ENCODE peak calls at places on chromosome 19, in nine cellular contexts. Y is colonic mucosa; O is OCI-LY7; D is GM12865; A is astrocyte; P is CD4-positive, CD25-positive, alpha-beta regulatory T cell; J is AG04450; G is thoracic aorta; F is IMR-90. L is an unnamed sample.

GRCh38 chr19:17336872-17337674 is at the start of gene GTPBP3:
- DNase-seq in F (peak), O (peak), D (peak), P (peak), J (peak), A (peak), G (peak), Y (peak), L (peak)

GRCh38 chr19:56400485-56400884 is 3.6 kb upstream of the ZNF583 start:
- DNase-seq in F (no peak), Y (no peak), A (no peak), J (no peak), P (no peak), D (no peak), G (no peak), O (no peak), L (no peak)

GRCh38 chr19:10643968-10644290 is 10.2 kb upstream of the ILF3 start:
- DNase-seq in O (no peak), D (no peak), G (no peak), J (no peak), P (no peak), A (no peak), F (no peak), Y (no peak), L (no peak)

GRCh38 chr19:42277821-42278809 is 9.1 kb downstream of the CIC start:
- DNase-seq in P (no peak), Y (peak), F (no peak), G (no peak), O (no peak), J (no peak), D (no peak), A (no peak), L (no peak)

GRCh38 chr19:14028901-14029300 is 953 bp downstream of the RLN3 start:
- DNase-seq in P (no peak), Y (no peak), F (no peak), J (no peak), A (no peak), O (no peak), G (no peak), D (no peak), L (no peak)

GRCh38 chr19:47476438-47476972 is 4.8 kb upstream of the SLC8A2 start:
- DNase-seq in G (no peak), P (no peak), D (no peak), Y (no peak), J (no peak), F (no peak), A (no peak), O (no peak), L (no peak)

GRCh38 chr19:44499559-44499958 is 763 bp downstream of the ZNF180 start:
- DNase-seq in P (no peak), O (no peak), G (no peak), Y (no peak), J (no peak), D (no peak), F (no peak), A (no peak), L (no peak)

GRCh38 chr19:28831464-28831863 is 381.5 kb downstream of the UQCRFS1 start:
- DNase-seq in A (no peak), Y (no peak), P (no peak), O (no peak), G (no peak), F (no peak), D (no peak), J (no peak), L (no peak)

GRCh38 chr19:41755328-41755913 is at the start of gene CEACAM6:
- DNase-seq in D (no peak), A (no peak), P (no peak), G (no peak), O (no peak), F (no peak), Y (peak), J (no peak), L (no peak)

GRCh38 chr19:46697142-46697960 is 19.6 kb downstream of the PRKD2 start:
- DNase-seq in F (peak), O (peak), P (no peak), D (no peak), G (peak), Y (peak), A (peak), J (no peak), L (peak)

GRCh38 chr19:42528354-42529247 is at the start of gene CEACAM1:
- DNase-seq in D (peak), Y (peak), O (peak), J (no peak), A (no peak), F (no peak), G (no peak), P (peak), L (no peak)

GRCh38 chr19:40006273-40006691 is 9.4 kb downstream of the ZNF546 start:
- DNase-seq in P (no peak), J (peak), G (no peak), A (peak), F (peak), D (no peak), O (no peak), Y (no peak), L (peak)

GRCh38 chr19:30718728-30719127 is 346.5 kb downstream of the ZNF536 start:
- DNase-seq in Y (no peak), P (no peak), D (no peak), J (no peak), A (no peak), F (no peak), O (no peak), G (no peak), L (no peak)

GRCh38 chr19:53865918-53866696 is 1.6 kb upstream of the MYADM start:
- DNase-seq in D (no peak), J (no peak), P (peak), G (no peak), A (no peak), O (no peak), F (peak), Y (peak), L (no peak)

GRCh38 chr19:28511655-28512054 is 701.3 kb downstream of the UQCRFS1 start:
- DNase-seq in O (no peak), P (no peak), Y (no peak), J (no peak), F (no peak), A (no peak), G (no peak), D (no peak), L (no peak)

GRCh38 chr19:17294051-17294891 is 9.0 kb downstream of the ABHD8 start:
- DNase-seq in J (no peak), F (no peak), A (no peak), P (peak), O (peak), D (peak), Y (peak), G (no peak), L (no peak)

GRCh38 chr19:39924952-39925351 is 9.5 kb downstream of the FCGBP start:
- DNase-seq in G (no peak), P (no peak), F (no peak), A (no peak), D (no peak), Y (peak), O (no peak), J (no peak), L (no peak)

GRCh38 chr19:55452381-55453325 is 8.8 kb downstream of the ISOC2 start:
- DNase-seq in J (peak), F (peak), D (peak), G (no peak), Y (peak), P (peak), A (peak), O (peak), L (no peak)

GRCh38 chr19:10780368-10780767 is 55.6 kb downstream of the TMED1 start:
- DNase-seq in A (peak), F (peak), G (no peak), Y (no peak), P (no peak), O (no peak), D (no peak), J (no peak), L (peak)

GRCh38 chr19:45809643-45810159 is 5.4 kb downstream of the RSPH6A start:
- DNase-seq in D (peak), O (peak), J (peak), G (no peak), F (peak), Y (no peak), A (peak), P (peak), L (peak)

GRCh38 chr19:579842-580155 is 7.4 kb downstream of the BSG start:
- DNase-seq in F (no peak), J (no peak), Y (no peak), P (no peak), A (no peak), G (no peak), O (no peak), D (no peak), L (no peak)

GRCh38 chr19:35533822-35534521 is 716 bp downstream of the GAPDHS start:
- DNase-seq in F (peak), Y (no peak), G (no peak), J (no peak), O (no peak), D (peak), A (no peak), P (peak), L (no peak)

GRCh38 chr19:2550431-2551171 is 74.7 kb downstream of the GADD45B start:
- DNase-seq in G (no peak), J (no peak), A (no peak), O (no peak), D (no peak), Y (no peak), F (no peak), P (no peak), L (no peak)

GRCh38 chr19:44777715-44778347 is at the start of gene CBLC:
- DNase-seq in D (no peak), G (no peak), O (no peak), A (no peak), Y (peak), P (no peak), F (no peak), J (no peak), L (no peak)

GRCh38 chr19:32917612-32917996 is 48.0 kb upstream of the SLC7A9 start:
- DNase-seq in O (no peak), Y (no peak), G (no peak), F (no peak), P (no peak), A (no peak), D (no peak), J (no peak), L (no peak)

GRCh38 chr19:30069535-30070197 is 127.6 kb downstream of the URI1 start:
- DNase-seq in A (no peak), O (no peak), F (no peak), Y (no peak), P (no peak), G (no peak), D (no peak), J (no peak), L (no peak)

GRCh38 chr19:40229484-40229883 is 3.0 kb upstream of the CCNP start:
- DNase-seq in G (no peak), A (peak), D (no peak), F (peak), P (no peak), J (no peak), Y (no peak), O (no peak), L (no peak)

GRCh38 chr19:37929512-37929911 is 22.5 kb downstream of the SIPA1L3 start:
- DNase-seq in F (no peak), O (peak), D (no peak), G (no peak), A (no peak), Y (no peak), J (no peak), P (no peak), L (no peak)

GRCh38 chr19:37931941-37932655 is 25.1 kb downstream of the SIPA1L3 start:
- DNase-seq in Y (peak), A (peak), G (peak), O (peak), F (peak), J (peak), D (peak), P (no peak), L (no peak)

GRCh38 chr19:37932985-37933953 is 26.3 kb downstream of the SIPA1L3 start:
- DNase-seq in F (peak), J (peak), Y (peak), O (no peak), G (no peak), P (no peak), A (peak), D (peak), L (peak)

GRCh38 chr19:37928527-37929286 is 21.7 kb downstream of the SIPA1L3 start:
- DNase-seq in Y (no peak), D (peak), O (peak), G (no peak), P (no peak), J (no peak), F (no peak), A (no peak), L (no peak)

DNA sequence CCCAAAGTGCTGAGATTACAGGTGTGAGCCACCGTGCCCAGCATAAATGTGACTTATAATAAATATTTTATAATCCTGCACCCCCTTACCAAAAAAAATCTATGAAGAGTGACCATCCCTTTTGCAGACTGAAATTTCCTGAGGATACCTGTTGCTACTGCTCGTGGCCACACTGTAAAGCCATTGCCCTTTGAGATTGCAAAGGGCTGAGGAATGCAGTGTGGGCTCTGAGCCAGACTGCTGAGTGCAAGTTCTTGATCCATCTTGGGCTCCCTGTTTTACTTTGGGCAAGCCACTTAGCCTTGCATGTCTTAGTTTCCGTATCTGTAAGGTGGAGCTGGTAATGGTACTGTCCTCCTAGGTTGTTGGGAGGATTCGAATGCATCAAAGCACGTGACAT is 23.4 kb downstream of the SIPA1L3 start:
- DNase-seq in G (no peak), D (no peak), A (peak), J (no peak), P (no peak), O (no peak), F (no peak), Y (no peak), L (no peak)
- H3K4me3 ChIP-seq in G (no peak), D (no peak), A (no peak), J (no peak), P (no peak), O (no peak), F (no peak), Y (no peak), L (no peak)

GRCh38 chr19:51978882-51979281 is 7.8 kb downstream of the ZNF350 start:
- DNase-seq in F (no peak), Y (no peak), A (no peak), O (no peak), G (no peak), D (no peak), J (no peak), P (no peak), L (no peak)
- H3K4me3 ChIP-seq in F (no peak), Y (no peak), A (no peak), O (no peak), G (no peak), D (no peak), J (no peak), P (no peak), L (no peak)

DNA sequence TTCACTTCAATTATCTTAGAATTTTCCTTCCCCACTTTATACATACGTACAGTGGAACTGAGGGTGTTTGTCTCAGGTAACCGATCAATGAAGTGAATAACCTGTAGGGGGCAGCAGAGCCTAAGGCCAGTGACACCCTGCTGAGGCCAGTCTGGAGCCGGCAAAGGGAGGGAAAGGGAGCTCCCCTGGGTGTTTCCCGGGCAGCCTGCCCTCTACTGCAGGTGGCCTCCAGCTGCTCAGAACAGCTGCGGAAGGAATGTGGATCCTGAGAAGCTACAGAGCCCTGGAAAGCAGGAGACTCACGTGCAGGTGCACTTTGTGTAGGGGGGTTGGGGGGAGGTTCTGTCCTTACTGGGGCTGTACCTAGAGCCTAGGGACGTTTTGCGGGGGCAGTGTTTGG is 832 bp upstream of the ZNF491 start:
- DNase-seq in Y (peak), A (peak), D (peak), G (peak), F (peak), J (peak), O (peak), P (peak), L (peak)
- H3K4me3 ChIP-seq in Y (no peak), A (no peak), D (peak), G (peak), F (no peak), J (no peak), O (peak), P (no peak), L (no peak)

DNA sequence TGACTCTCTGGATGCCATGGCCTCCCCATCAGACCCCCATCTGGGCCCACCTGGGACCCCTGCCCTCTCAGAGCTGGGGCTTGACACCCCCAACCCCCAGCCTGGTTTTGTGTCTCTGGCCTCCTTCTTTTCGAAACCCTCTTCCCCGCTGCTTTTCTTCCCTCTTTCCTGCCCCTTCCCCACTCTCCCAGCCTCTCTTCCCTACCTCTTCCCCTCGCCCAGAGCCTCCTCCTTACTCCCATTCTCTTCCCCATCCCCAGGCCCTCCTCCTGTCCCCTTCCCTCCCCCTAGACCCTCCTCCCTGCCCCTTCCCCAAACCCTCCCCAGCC is 2.1 kb downstream of the TNFSF9 start:
- DNase-seq in O (no peak), Y (no peak), G (no peak), F (no peak), A (no peak), P (no peak), D (no peak), J (no peak), L (no peak)
- H3K4me3 ChIP-seq in O (peak), Y (no peak), G (no peak), F (no peak), A (no peak), P (peak), D (peak), J (no peak), L (no peak)